ENCODE peak calls at places on chromosomes 11 and 22, in six cellular contexts. G, I, C, W, B and V are unnamed samples.

GRCh38 chr22:50723991-50724390 is 14.0 kb upstream of the ACR start:
- DNase-seq in G (no peak), I (no peak), C (peak; percentile 17), W (no peak), B (no peak), V (no peak)

GRCh38 chr22:49320714-49321476 is 506.8 kb downstream of the BRD1 start:
- DNase-seq in G (no peak), I (no peak), C (no peak), W (peak; percentile 23), B (no peak), V (peak; percentile 13)

GRCh38 chr11:128509990-128510389 is 77.4 kb downstream of the ETS1 start:
- DNase-seq in G (no peak), I (no peak), C (peak; percentile 79), W (no peak), B (no peak), V (no peak)

GRCh38 chr11:120834686-120835225 is 189.1 kb upstream of the TBCEL start:
- DNase-seq in G (no peak), I (no peak), C (no peak), W (no peak), B (no peak), V (no peak)

GRCh38 chr22:39316440-39317083 is 2.9 kb downstream of the RPL3 start:
- DNase-seq in G (peak; percentile 94), I (peak; percentile 95), C (peak; percentile 95), W (peak; percentile 88), B (peak; percentile 77), V (peak; percentile 82)

GRCh38 chr22:45602004-45602733 is 69.5 kb upstream of the ATXN10 start:
- DNase-seq in G (no peak), I (peak; percentile 40), C (no peak), W (peak; percentile 51), B (no peak), V (no peak)

GRCh38 chr11:18540207-18541009 is 13.7 kb upstream of the TSG101 start:
- DNase-seq in G (peak; percentile 21), I (peak; percentile 21), C (peak; percentile 25), W (no peak), B (no peak), V (no peak)

GRCh38 chr11:118921121-118921928 is 4.4 kb downstream of the BCL9L start:
- DNase-seq in G (peak; percentile 98), I (peak; percentile 93), C (peak; percentile 88), W (peak; percentile 63), B (no peak), V (no peak)

GRCh38 chr11:12724301-12725046 is 50.3 kb downstream of the TEAD1 start:
- DNase-seq in G (peak; percentile 97), I (peak; percentile 91), C (peak; percentile 95), W (peak; percentile 95), B (no peak), V (peak; percentile 77)

GRCh38 chr11:73121692-73122091 is 20.4 kb downstream of the FCHSD2 start:
- DNase-seq in G (no peak), I (no peak), C (no peak), W (no peak), B (no peak), V (no peak)

GRCh38 chr11:71485466-71485865 is 32.5 kb downstream of the NADSYN1 start:
- DNase-seq in G (no peak), I (no peak), C (no peak), W (no peak), B (no peak), V (no peak)

GRCh38 chr22:31279821-31280496 is 12.3 kb downstream of the PIK3IP1 start:
- DNase-seq in G (no peak), I (no peak), C (no peak), W (no peak), B (no peak), V (no peak)
- H2BK15ac ChIP-seq in G (no peak overlapping the region), I (no peak overlapping the region), C (no peak overlapping the region), W (no peak overlapping the region), B (no peak overlapping the region), V (no peak overlapping the region)

GRCh38 chr11:69969890-69970784 is 108.0 kb upstream of the ANO1 start:
- DNase-seq in G (peak; percentile 50), I (peak; percentile 35), C (no peak), W (no peak), B (no peak), V (no peak)
- H2BK15ac ChIP-seq in G (no peak overlapping the region), I (no peak overlapping the region), C (peak overlapping the region; percentile 49), W (no peak overlapping the region), B (peak overlapping the region; percentile 77), V (no peak overlapping the region)

GRCh38 chr11:95517453-95517852 is 272.1 kb downstream of the FAM76B start:
- DNase-seq in G (peak; percentile 19), I (no peak), C (no peak), W (no peak), B (no peak), V (no peak)
- H2BK15ac ChIP-seq in G (no peak overlapping the region), I (no peak overlapping the region), C (no peak overlapping the region), W (no peak overlapping the region), B (no peak overlapping the region), V (no peak overlapping the region)

DNA sequence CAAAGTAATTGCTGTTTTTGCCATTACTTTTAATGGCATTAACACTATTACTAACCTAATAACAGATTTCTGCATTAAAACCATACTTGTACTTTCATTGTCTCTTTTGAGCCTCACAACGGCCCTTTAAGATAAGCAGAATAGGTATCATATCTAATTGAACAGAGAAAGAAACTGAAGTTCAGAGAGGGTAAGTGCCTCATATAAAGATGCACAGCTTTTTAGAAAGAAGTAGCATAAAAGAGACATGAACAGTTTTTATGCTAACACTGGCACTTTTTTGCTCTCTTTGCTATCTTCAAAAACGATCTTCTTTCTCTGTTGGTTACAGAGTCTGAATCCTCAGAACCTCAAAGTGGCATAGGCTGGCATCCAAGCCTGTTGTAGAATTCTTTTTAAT is 102.9 kb upstream of the OR5AK2 start:
- DNase-seq in G (no peak), I (no peak), C (no peak), W (no peak), B (no peak), V (no peak)
- H2BK15ac ChIP-seq in G (no peak overlapping the region), I (no peak overlapping the region), C (no peak overlapping the region), W (no peak overlapping the region), B (no peak overlapping the region), V (no peak overlapping the region)

DNA sequence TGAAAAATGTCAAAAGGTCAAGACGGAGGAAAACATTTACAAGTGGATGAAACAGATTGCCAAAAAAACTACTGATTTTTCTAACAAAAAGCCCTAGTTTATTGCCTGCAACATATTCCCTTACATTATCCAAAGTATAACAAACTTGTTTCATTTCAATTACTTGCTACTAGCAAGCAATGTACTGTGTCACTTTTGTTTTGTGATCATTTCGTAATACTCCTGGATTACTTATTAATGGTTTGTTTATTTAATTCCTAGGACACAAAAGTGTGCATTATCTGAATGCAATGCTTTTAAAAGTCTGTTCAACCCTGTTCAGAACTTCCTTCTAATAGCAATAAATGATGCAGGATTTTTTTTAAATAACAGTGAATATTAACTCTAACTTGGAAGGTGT is 50.9 kb downstream of the CCDC34 start:
- DNase-seq in G (peak; percentile 39), I (no peak), C (no peak), W (no peak), B (no peak), V (no peak)
- H2BK15ac ChIP-seq in G (no peak overlapping the region), I (no peak overlapping the region), C (no peak overlapping the region), W (no peak overlapping the region), B (no peak overlapping the region), V (no peak overlapping the region)

DNA sequence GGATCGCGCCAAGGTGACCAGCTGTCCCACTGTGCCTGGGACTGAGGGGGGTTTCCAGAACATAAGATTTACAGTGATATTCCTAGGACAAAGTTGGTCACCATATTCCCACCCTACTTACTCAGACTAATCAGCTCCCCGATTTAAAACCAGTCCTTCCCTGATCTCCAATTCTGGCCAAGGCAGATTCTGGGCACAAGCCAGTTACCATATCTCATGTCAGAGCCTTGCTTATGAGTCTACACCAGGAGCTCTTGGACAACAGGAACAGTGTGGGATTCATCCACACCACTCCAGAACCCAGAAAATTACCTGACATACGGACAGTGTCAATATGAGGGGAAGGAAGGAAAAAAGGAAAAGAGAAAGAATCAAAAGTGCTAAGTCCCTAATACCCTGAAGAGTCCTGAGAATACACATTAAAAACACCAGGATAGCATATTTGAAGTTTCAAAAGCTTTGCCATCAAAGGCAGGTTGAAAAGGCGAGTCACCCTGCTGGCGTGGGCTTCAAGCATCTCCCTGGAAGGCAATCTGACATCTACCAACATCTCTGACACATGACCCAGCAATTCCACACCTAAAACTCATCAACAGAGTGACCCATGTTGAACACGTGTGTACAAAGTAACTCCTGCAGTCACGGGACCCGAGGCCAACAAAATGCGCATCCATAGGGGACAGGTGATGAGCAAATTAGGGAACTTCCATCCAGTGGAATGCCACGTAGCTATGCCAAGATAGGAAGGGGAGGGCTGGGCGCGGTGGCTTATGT is 8.0 kb upstream of the IL2RB start:
- DNase-seq in G (no peak), I (peak; percentile 28), C (peak; percentile 31), W (no peak), B (no peak), V (no peak)
- H2BK15ac ChIP-seq in G (no peak overlapping the region), I (no peak overlapping the region), C (no peak overlapping the region), W (no peak overlapping the region), B (no peak overlapping the region), V (no peak overlapping the region)

GRCh38 chr22:46829140-46829891 is 66.9 kb downstream of the TBC1D22A start:
- DNase-seq in G (peak; percentile 77), I (peak; percentile 54), C (peak; percentile 94), W (no peak), B (no peak), V (peak; percentile 16)
- H2BK15ac ChIP-seq in G (no peak overlapping the region), I (no peak overlapping the region), C (peak overlapping the region; percentile 28), W (no peak overlapping the region), B (no peak overlapping the region), V (no peak overlapping the region)

DNA sequence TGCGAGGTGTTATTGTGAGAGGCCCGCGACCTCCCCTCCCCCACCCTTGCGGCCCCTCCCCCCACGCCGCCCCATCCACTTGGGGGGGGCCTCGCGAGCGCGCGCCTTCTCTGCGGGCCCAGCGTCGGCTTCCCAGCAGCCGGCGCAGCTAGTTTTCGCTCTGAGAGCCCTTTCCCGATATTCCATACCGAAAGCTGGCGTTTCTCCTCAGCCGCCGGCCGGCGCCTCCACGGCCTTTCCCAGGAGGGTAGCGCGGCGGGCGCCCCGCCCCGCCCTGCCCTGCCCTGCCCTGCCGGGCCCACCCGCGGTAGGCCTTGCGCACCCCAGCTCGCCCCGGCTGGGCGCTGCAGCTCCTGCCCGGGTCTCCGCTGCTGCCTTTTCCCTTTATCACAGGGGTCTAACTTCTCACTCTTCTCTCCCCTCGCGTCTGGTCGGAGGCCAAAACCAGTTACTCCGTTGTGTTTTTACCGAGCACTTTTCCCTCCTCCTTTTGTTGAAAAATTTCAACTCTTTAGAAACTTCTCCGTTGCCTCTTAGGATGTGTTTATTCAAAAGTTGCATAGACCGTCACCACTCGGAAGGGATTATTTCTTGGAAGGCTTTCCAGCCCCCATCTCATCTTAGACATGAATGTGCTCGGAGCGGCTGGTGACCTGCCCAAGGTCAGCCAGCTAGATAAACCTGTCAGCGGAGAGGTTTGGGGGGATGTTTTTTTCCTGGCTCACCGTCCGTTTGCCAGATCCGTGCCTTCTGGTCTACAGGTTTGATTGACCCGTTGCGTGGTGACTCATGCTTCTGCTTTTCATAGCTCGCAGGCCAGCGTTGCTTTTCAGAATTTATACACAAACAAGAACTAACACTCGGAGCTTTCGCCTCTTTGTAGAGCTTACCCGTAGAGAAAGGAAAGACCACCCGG is 648 bp downstream of the PAFAH1B2 start:
- DNase-seq in G (peak; percentile 84), I (peak; percentile 51), C (peak; percentile 86), W (no peak), B (peak; percentile 3), V (no peak)
- H2BK15ac ChIP-seq in G (peak overlapping the region; percentile 86), I (no peak overlapping the region), C (peak overlapping the region; percentile 16), W (no peak overlapping the region), B (peak overlapping the region; percentile 46), V (no peak overlapping the region)

DNA sequence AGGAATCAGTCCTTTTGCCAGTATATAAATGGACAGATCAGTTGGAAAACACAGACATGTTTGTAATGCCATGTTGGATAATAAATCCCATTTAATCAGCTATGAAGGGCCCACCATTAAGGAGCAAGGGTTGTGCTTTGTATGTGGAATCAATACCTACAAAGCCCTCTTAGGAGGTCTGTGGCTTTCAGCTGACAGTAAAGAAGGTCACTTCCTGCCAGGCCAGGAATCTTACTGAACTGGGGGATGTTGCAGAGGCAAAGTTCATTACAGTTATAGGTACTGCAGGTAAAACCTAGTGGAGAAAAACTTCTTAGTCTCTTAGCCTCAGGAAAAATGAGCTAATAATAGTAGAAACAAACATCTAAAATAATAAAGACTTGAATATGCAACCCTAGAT is 129.5 kb downstream of the FAM76B start:
- DNase-seq in G (no peak), I (peak; percentile 42), C (no peak), W (no peak), B (no peak), V (no peak)
- H2BK15ac ChIP-seq in G (no peak overlapping the region), I (no peak overlapping the region), C (no peak overlapping the region), W (no peak overlapping the region), B (no peak overlapping the region), V (no peak overlapping the region)